ENCODE peak calls at places on chromosomes 16 and 17, in six cellular contexts. D is GM12878, W is HCT116, J is H1, C is SK-N-SH, I is HepG2. H is an unnamed sample.

GRCh38 chr16:85419503-85420408 is 193.4 kb upstream of the GSE1 start:
- DNase-seq in C (no peak), I (no peak), D (no peak), J (peak; percentile 40), W (no peak), H (no peak)

GRCh38 chr16:67147437-67148140 is 3.2 kb downstream of the B3GNT9 start:
- DNase-seq in C (no peak), J (no peak), I (no peak), D (no peak), W (no peak), H (no peak)

GRCh38 chr16:53664724-53665345 is 38.8 kb downstream of the RPGRIP1L start:
- DNase-seq in W (no peak), J (no peak), I (no peak), C (no peak), D (peak; percentile 19), H (no peak)

GRCh38 chr16:89471225-89471624 is 19.1 kb downstream of the ANKRD11 start:
- DNase-seq in W (no peak), J (no peak), D (no peak), I (no peak), C (no peak), H (peak; percentile 65)

GRCh38 chr16:68421076-68421475 is 27.2 kb downstream of the SMPD3 start:
- DNase-seq in J (no peak), I (no peak), C (no peak), W (no peak), D (no peak), H (no peak)

GRCh38 chr16:23357761-23358290 is 55.7 kb downstream of the SCNN1B start:
- DNase-seq in C (no peak), W (no peak), I (no peak), D (no peak), J (no peak), H (no peak)

GRCh38 chr17:49358638-49359247 is 3.3 kb downstream of the ZNF652 start:
- DNase-seq in C (no peak), D (peak; percentile 75), J (no peak), W (no peak), I (no peak), H (no peak)

GRCh38 chr17:77666881-77667395 is 291.6 kb upstream of the TNRC6C start:
- DNase-seq in W (no peak), D (no peak), I (no peak), J (no peak), C (no peak), H (no peak)

GRCh38 chr16:80948886-80949502 is 57.7 kb downstream of the CMC2 start:
- DNase-seq in I (peak; percentile 62), D (no peak), C (peak; percentile 44), J (peak; percentile 88), W (peak; percentile 31), H (no peak)

GRCh38 chr16:57265850-57266530 is 18.5 kb downstream of the PLLP start:
- DNase-seq in I (no peak), D (no peak), J (no peak), W (no peak), C (peak; percentile 91), H (peak; percentile 71)

GRCh38 chr16:56939801-56940200 is 7.9 kb downstream of the HERPUD1 start:
- DNase-seq in D (no peak), J (no peak), C (no peak), W (no peak), I (no peak), H (no peak)

GRCh38 chr16:23229714-23230113 is 47.2 kb downstream of the SCNN1G start:
- DNase-seq in I (no peak), C (no peak), W (no peak), J (no peak), D (no peak), H (no peak)

GRCh38 chr17:49440581-49440980 is 25.9 kb upstream of the PHB1 start:
- DNase-seq in J (no peak), I (no peak), C (no peak), D (no peak), W (no peak), H (no peak)

GRCh38 chr17:49343273-49343672 is 18.8 kb downstream of the ZNF652 start:
- DNase-seq in C (no peak), D (no peak), I (no peak), W (no peak), J (no peak), H (no peak)

GRCh38 chr17:81693491-81694360 is 9.4 kb upstream of the MRPL12 start:
- DNase-seq in W (no peak), J (peak; percentile 67), C (no peak), I (no peak), D (no peak), H (no peak)

GRCh38 chr16:22217890-22218730 is 12.0 kb downstream of the EEF2K start:
- DNase-seq in I (no peak), C (no peak), J (no peak), D (peak; percentile 83), W (no peak), H (no peak)

GRCh38 chr17:82804442-82805191 is 35.2 kb downstream of the ZNF750 start:
- DNase-seq in J (no peak), I (no peak), C (no peak), W (no peak), D (no peak), H (no peak)

GRCh38 chr16:56789360-56789759 is 59.4 kb downstream of the NUP93 start:
- DNase-seq in J (no peak), C (peak; percentile 42), D (no peak), W (peak; percentile 55), I (peak; percentile 69), H (peak; percentile 81)

GRCh38 chr16:68893710-68894705 is 50.7 kb downstream of the TANGO6 start:
- DNase-seq in C (no peak), W (no peak), I (peak; percentile 35), J (peak; percentile 56), D (no peak), H (peak; percentile 54)

GRCh38 chr16:53147500-53148065 is 92.8 kb downstream of the CHD9 start:
- DNase-seq in J (no peak), W (no peak), I (no peak), C (no peak), D (no peak), H (no peak)

GRCh38 chr16:69338557-69339288 is 641 bp downstream of the COG8 start:
- DNase-seq in W (no peak), D (no peak), C (no peak), J (no peak), I (no peak), H (no peak)

DNA sequence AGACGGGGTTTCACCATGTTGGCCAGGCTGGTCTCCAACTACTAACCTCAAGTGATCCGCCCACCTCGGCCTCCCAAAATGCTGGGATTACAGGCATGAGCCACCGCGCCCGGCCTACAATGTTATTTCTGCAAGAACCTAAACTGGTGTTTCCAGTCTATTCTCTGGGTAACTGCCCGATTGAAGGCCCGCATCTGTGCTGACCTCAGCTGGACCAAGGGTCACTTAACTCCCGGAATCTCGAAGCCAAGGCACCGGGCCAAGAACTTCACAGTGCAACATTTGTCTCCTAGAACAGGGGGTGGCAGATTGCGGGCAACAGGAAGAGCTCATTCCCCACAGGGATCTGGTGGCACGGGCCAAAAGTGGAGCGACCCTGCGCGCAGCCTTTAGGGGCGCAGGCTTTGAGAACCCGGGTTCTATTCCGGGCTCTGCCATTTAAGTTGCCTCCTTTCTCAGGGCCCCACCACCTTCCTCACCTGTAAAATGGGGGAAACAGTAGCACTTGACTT is 785 bp downstream of the SHMT1 start:
- DNase-seq in D (no peak), J (peak; percentile 54), W (no peak), I (peak; percentile 76), C (peak; percentile 70), H (peak; percentile 52)
- TF ChIP-seq JUND in D (no peak), J (no peak), W (no peak), I (no peak), C (no peak), H (no peak)

GRCh38 chr17:35844547-35844946 is 24.1 kb downstream of the HEATR9 start:
- DNase-seq in D (no peak), I (no peak), J (no peak), C (no peak), W (no peak), H (no peak)

GRCh38 chr17:35846055-35846809 is 22.5 kb downstream of the HEATR9 start:
- DNase-seq in W (no peak), I (no peak), D (no peak), J (no peak), C (no peak), H (no peak)

GRCh38 chr17:35843698-35844097 is 25.0 kb downstream of the HEATR9 start:
- DNase-seq in J (no peak), C (no peak), D (no peak), I (no peak), W (no peak), H (no peak)

GRCh38 chr17:35842239-35842638 is 26.5 kb downstream of the HEATR9 start:
- DNase-seq in W (no peak), J (no peak), C (no peak), D (no peak), I (no peak), H (no peak)

GRCh38 chr17:35841505-35841904 is 27.2 kb downstream of the HEATR9 start:
- DNase-seq in J (no peak), I (no peak), W (no peak), D (no peak), C (no peak), H (no peak)
- TF ChIP-seq JUND in J (no peak), I (no peak), W (no peak), D (no peak), C (no peak), H (no peak)

GRCh38 chr17:79273660-79274059 is 199.0 kb downstream of the ENGASE start:
- DNase-seq in I (no peak), C (no peak), D (no peak), J (no peak), W (no peak), H (peak; percentile 42)

GRCh38 chr17:79272220-79272619 is 197.6 kb downstream of the ENGASE start:
- DNase-seq in J (no peak), D (no peak), I (no peak), C (peak; percentile 90), W (no peak), H (no peak)

GRCh38 chr17:79269620-79270019 is 195.0 kb downstream of the ENGASE start:
- DNase-seq in D (no peak), J (no peak), I (no peak), C (no peak), W (no peak), H (no peak)

GRCh38 chr17:79276824-79277223 is 202.2 kb downstream of the ENGASE start:
- DNase-seq in C (no peak), D (no peak), W (no peak), I (no peak), J (no peak), H (no peak)

GRCh38 chr17:79272666-79273219 is 198.1 kb downstream of the ENGASE start:
- DNase-seq in I (peak; percentile 16), W (peak; percentile 31), J (no peak), D (no peak), C (peak; percentile 85), H (no peak)
- TF ChIP-seq JUND in I (no peak), W (no peak), J (no peak), D (no peak), C (no peak), H (no peak)

GRCh38 chr17:74080936-74081335 is 122.5 kb upstream of the RPL38 start:
- DNase-seq in W (no peak), C (no peak), D (no peak), I (no peak), J (no peak), H (no peak)

GRCh38 chr17:74072340-74072739 is 131.1 kb upstream of the RPL38 start:
- DNase-seq in I (no peak), C (no peak), D (no peak), W (no peak), J (no peak), H (no peak)

GRCh38 chr17:74078363-74078762 is 125.1 kb upstream of the RPL38 start:
- DNase-seq in D (no peak), W (no peak), I (no peak), C (no peak), J (no peak), H (no peak)

GRCh38 chr17:74077231-74077630 is 126.2 kb upstream of the RPL38 start:
- DNase-seq in J (no peak), D (no peak), W (no peak), C (no peak), I (no peak), H (no peak)

GRCh38 chr17:74076446-74076845 is 127.0 kb upstream of the RPL38 start:
- DNase-seq in D (no peak), W (no peak), I (no peak), J (no peak), C (no peak), H (no peak)
- TF ChIP-seq JUND in D (no peak), W (no peak), I (no peak), J (no peak), C (no peak), H (no peak)